ENCODE peak calls at places on chromosomes 4 and X, in ten cellular contexts. One of them, this sample, is unnamed.

GRCh38 chr4:142201041-142201440 is 564.7 kb downstream of the IL15 start:
- DNase-seq in fibroblast of gingiva: peak
- DNase-seq in Karpas-422: no peak
- DNase-seq in GM10248: no peak
- DNase-seq in stimulated activated naive B cell treated with anti-CD40 and anti-IgM and Interleukin-4, amounts not matched to agents 10 μg/mL and 1 μg/mL and 100 μg/mL, for 72 hours: no peak
- DNase-seq in left lung: no peak
- DNase-seq in endothelial cell: no peak
- DNase-seq in activated T-cell treated with anti-CD3 and anti-CD28 coated beads, Interleukin-2, amount 50 U/mL, for 72 hours: no peak
- DNase-seq in GM13977: no peak
- DNase-seq in tibial artery: no peak
- DNase-seq in this sample: no peak

GRCh38 chrX:134115270-134115669 is 121.7 kb upstream of the CCDC160 start:
- DNase-seq in fibroblast of gingiva: no peak
- DNase-seq in Karpas-422: no peak
- DNase-seq in GM10248: no peak
- DNase-seq in stimulated activated naive B cell treated with anti-CD40 and anti-IgM and Interleukin-4, amounts not matched to agents 10 μg/mL and 1 μg/mL and 100 μg/mL, for 72 hours: no peak
- DNase-seq in left lung: no peak
- DNase-seq in endothelial cell: no peak
- DNase-seq in activated T-cell treated with anti-CD3 and anti-CD28 coated beads, Interleukin-2, amount 50 U/mL, for 72 hours: no peak
- DNase-seq in GM13977: no peak
- DNase-seq in tibial artery: no peak
- DNase-seq in this sample: no peak

GRCh38 chr4:91502365-91502764 is 801.4 kb upstream of the GRID2 start:
- DNase-seq in fibroblast of gingiva: no peak
- DNase-seq in Karpas-422: peak
- DNase-seq in GM10248: no peak
- DNase-seq in stimulated activated naive B cell treated with anti-CD40 and anti-IgM and Interleukin-4, amounts not matched to agents 10 μg/mL and 1 μg/mL and 100 μg/mL, for 72 hours: no peak
- DNase-seq in left lung: no peak
- DNase-seq in endothelial cell: peak
- DNase-seq in activated T-cell treated with anti-CD3 and anti-CD28 coated beads, Interleukin-2, amount 50 U/mL, for 72 hours: no peak
- DNase-seq in GM13977: peak
- DNase-seq in tibial artery: no peak
- DNase-seq in this sample: no peak

GRCh38 chr4:118964891-118965411 is 76.3 kb downstream of the SYNPO2 start:
- DNase-seq in fibroblast of gingiva: peak
- DNase-seq in Karpas-422: no peak
- DNase-seq in GM10248: no peak
- DNase-seq in stimulated activated naive B cell treated with anti-CD40 and anti-IgM and Interleukin-4, amounts not matched to agents 10 μg/mL and 1 μg/mL and 100 μg/mL, for 72 hours: no peak
- DNase-seq in left lung: no peak
- DNase-seq in endothelial cell: no peak
- DNase-seq in activated T-cell treated with anti-CD3 and anti-CD28 coated beads, Interleukin-2, amount 50 U/mL, for 72 hours: no peak
- DNase-seq in GM13977: no peak
- DNase-seq in tibial artery: no peak
- DNase-seq in this sample: no peak

GRCh38 chr4:25551608-25552007 is 104.0 kb upstream of the SLC34A2 start:
- DNase-seq in fibroblast of gingiva: no peak
- DNase-seq in Karpas-422: peak
- DNase-seq in GM10248: no peak
- DNase-seq in stimulated activated naive B cell treated with anti-CD40 and anti-IgM and Interleukin-4, amounts not matched to agents 10 μg/mL and 1 μg/mL and 100 μg/mL, for 72 hours: no peak
- DNase-seq in left lung: peak
- DNase-seq in endothelial cell: no peak
- DNase-seq in activated T-cell treated with anti-CD3 and anti-CD28 coated beads, Interleukin-2, amount 50 U/mL, for 72 hours: no peak
- DNase-seq in GM13977: no peak
- DNase-seq in tibial artery: no peak
- DNase-seq in this sample: no peak

GRCh38 chr4:632926-633325 is 7.6 kb downstream of the PDE6B start:
- DNase-seq in fibroblast of gingiva: no peak
- DNase-seq in Karpas-422: no peak
- DNase-seq in GM10248: no peak
- DNase-seq in stimulated activated naive B cell treated with anti-CD40 and anti-IgM and Interleukin-4, amounts not matched to agents 10 μg/mL and 1 μg/mL and 100 μg/mL, for 72 hours: no peak
- DNase-seq in left lung: no peak
- DNase-seq in endothelial cell: no peak
- DNase-seq in activated T-cell treated with anti-CD3 and anti-CD28 coated beads, Interleukin-2, amount 50 U/mL, for 72 hours: no peak
- DNase-seq in GM13977: no peak
- DNase-seq in tibial artery: peak
- DNase-seq in this sample: no peak

GRCh38 chr4:4875611-4876010 is 16.1 kb downstream of the MSX1 start:
- DNase-seq in fibroblast of gingiva: no peak
- DNase-seq in Karpas-422: no peak
- DNase-seq in GM10248: no peak
- DNase-seq in stimulated activated naive B cell treated with anti-CD40 and anti-IgM and Interleukin-4, amounts not matched to agents 10 μg/mL and 1 μg/mL and 100 μg/mL, for 72 hours: no peak
- DNase-seq in left lung: no peak
- DNase-seq in endothelial cell: no peak
- DNase-seq in activated T-cell treated with anti-CD3 and anti-CD28 coated beads, Interleukin-2, amount 50 U/mL, for 72 hours: no peak
- DNase-seq in GM13977: no peak
- DNase-seq in tibial artery: no peak
- DNase-seq in this sample: no peak

GRCh38 chr4:20895988-20896387 is 195.7 kb downstream of the PACRGL start:
- DNase-seq in fibroblast of gingiva: no peak
- DNase-seq in Karpas-422: no peak
- DNase-seq in GM10248: no peak
- DNase-seq in stimulated activated naive B cell treated with anti-CD40 and anti-IgM and Interleukin-4, amounts not matched to agents 10 μg/mL and 1 μg/mL and 100 μg/mL, for 72 hours: no peak
- DNase-seq in left lung: no peak
- DNase-seq in endothelial cell: no peak
- DNase-seq in activated T-cell treated with anti-CD3 and anti-CD28 coated beads, Interleukin-2, amount 50 U/mL, for 72 hours: no peak
- DNase-seq in GM13977: no peak
- DNase-seq in tibial artery: no peak
- DNase-seq in this sample: no peak

GRCh38 chr4:2258091-2259035 is 3.5 kb downstream of the MXD4 start:
- DNase-seq in fibroblast of gingiva: no peak
- DNase-seq in Karpas-422: no peak
- DNase-seq in GM10248: no peak
- DNase-seq in stimulated activated naive B cell treated with anti-CD40 and anti-IgM and Interleukin-4, amounts not matched to agents 10 μg/mL and 1 μg/mL and 100 μg/mL, for 72 hours: no peak
- DNase-seq in left lung: peak
- DNase-seq in endothelial cell: peak
- DNase-seq in activated T-cell treated with anti-CD3 and anti-CD28 coated beads, Interleukin-2, amount 50 U/mL, for 72 hours: no peak
- DNase-seq in GM13977: no peak
- DNase-seq in tibial artery: peak
- DNase-seq in this sample: no peak

GRCh38 chr4:73019462-73020047 is 50.0 kb downstream of the COX18 start:
- DNase-seq in fibroblast of gingiva: peak
- DNase-seq in Karpas-422: peak
- DNase-seq in GM10248: peak
- DNase-seq in stimulated activated naive B cell treated with anti-CD40 and anti-IgM and Interleukin-4, amounts not matched to agents 10 μg/mL and 1 μg/mL and 100 μg/mL, for 72 hours: no peak
- DNase-seq in left lung: no peak
- DNase-seq in endothelial cell: peak
- DNase-seq in activated T-cell treated with anti-CD3 and anti-CD28 coated beads, Interleukin-2, amount 50 U/mL, for 72 hours: peak
- DNase-seq in GM13977: peak
- DNase-seq in tibial artery: no peak
- DNase-seq in this sample: peak

GRCh38 chrX:24646745-24647182 is 383 bp downstream of the PCYT1B start:
- DNase-seq in fibroblast of gingiva: no peak
- DNase-seq in Karpas-422: no peak
- DNase-seq in GM10248: no peak
- DNase-seq in stimulated activated naive B cell treated with anti-CD40 and anti-IgM and Interleukin-4, amounts not matched to agents 10 μg/mL and 1 μg/mL and 100 μg/mL, for 72 hours: no peak
- DNase-seq in left lung: no peak
- DNase-seq in endothelial cell: no peak
- DNase-seq in activated T-cell treated with anti-CD3 and anti-CD28 coated beads, Interleukin-2, amount 50 U/mL, for 72 hours: no peak
- DNase-seq in GM13977: no peak
- DNase-seq in tibial artery: no peak
- DNase-seq in this sample: no peak

GRCh38 chr4:125639182-125639621 is 324.4 kb downstream of the FAT4 start:
- DNase-seq in fibroblast of gingiva: peak
- DNase-seq in Karpas-422: no peak
- DNase-seq in GM10248: no peak
- DNase-seq in stimulated activated naive B cell treated with anti-CD40 and anti-IgM and Interleukin-4, amounts not matched to agents 10 μg/mL and 1 μg/mL and 100 μg/mL, for 72 hours: no peak
- DNase-seq in left lung: no peak
- DNase-seq in endothelial cell: no peak
- DNase-seq in activated T-cell treated with anti-CD3 and anti-CD28 coated beads, Interleukin-2, amount 50 U/mL, for 72 hours: no peak
- DNase-seq in GM13977: no peak
- DNase-seq in tibial artery: no peak
- DNase-seq in this sample: no peak

GRCh38 chr4:5474756-5475155 is 233.6 kb downstream of the EVC2 start:
- DNase-seq in fibroblast of gingiva: no peak
- DNase-seq in Karpas-422: peak
- DNase-seq in GM10248: no peak
- DNase-seq in stimulated activated naive B cell treated with anti-CD40 and anti-IgM and Interleukin-4, amounts not matched to agents 10 μg/mL and 1 μg/mL and 100 μg/mL, for 72 hours: no peak
- DNase-seq in left lung: no peak
- DNase-seq in endothelial cell: no peak
- DNase-seq in activated T-cell treated with anti-CD3 and anti-CD28 coated beads, Interleukin-2, amount 50 U/mL, for 72 hours: no peak
- DNase-seq in GM13977: no peak
- DNase-seq in tibial artery: peak
- DNase-seq in this sample: no peak

GRCh38 chr4:98626350-98626749 is 32.1 kb downstream of the TSPAN5 start:
- DNase-seq in fibroblast of gingiva: peak
- DNase-seq in Karpas-422: no peak
- DNase-seq in GM10248: no peak
- DNase-seq in stimulated activated naive B cell treated with anti-CD40 and anti-IgM and Interleukin-4, amounts not matched to agents 10 μg/mL and 1 μg/mL and 100 μg/mL, for 72 hours: no peak
- DNase-seq in left lung: peak
- DNase-seq in endothelial cell: no peak
- DNase-seq in activated T-cell treated with anti-CD3 and anti-CD28 coated beads, Interleukin-2, amount 50 U/mL, for 72 hours: no peak
- DNase-seq in GM13977: no peak
- DNase-seq in tibial artery: peak
- DNase-seq in this sample: no peak

GRCh38 chrX:9542765-9543119 is 77.9 kb downstream of the TBL1X start:
- DNase-seq in fibroblast of gingiva: no peak
- DNase-seq in Karpas-422: no peak
- DNase-seq in GM10248: no peak
- DNase-seq in stimulated activated naive B cell treated with anti-CD40 and anti-IgM and Interleukin-4, amounts not matched to agents 10 μg/mL and 1 μg/mL and 100 μg/mL, for 72 hours: no peak
- DNase-seq in left lung: no peak
- DNase-seq in endothelial cell: no peak
- DNase-seq in activated T-cell treated with anti-CD3 and anti-CD28 coated beads, Interleukin-2, amount 50 U/mL, for 72 hours: no peak
- DNase-seq in GM13977: no peak
- DNase-seq in tibial artery: no peak
- DNase-seq in this sample: peak

GRCh38 chr4:57109530-57109846 is 697 bp downstream of the IGFBP7 start:
- DNase-seq in fibroblast of gingiva: no peak
- DNase-seq in Karpas-422: no peak
- DNase-seq in GM10248: no peak
- DNase-seq in stimulated activated naive B cell treated with anti-CD40 and anti-IgM and Interleukin-4, amounts not matched to agents 10 μg/mL and 1 μg/mL and 100 μg/mL, for 72 hours: no peak
- DNase-seq in left lung: no peak
- DNase-seq in endothelial cell: no peak
- DNase-seq in activated T-cell treated with anti-CD3 and anti-CD28 coated beads, Interleukin-2, amount 50 U/mL, for 72 hours: no peak
- DNase-seq in GM13977: no peak
- DNase-seq in tibial artery: no peak
- DNase-seq in this sample: no peak

This sample was measured in NCI-H2029 treated with DMSO at 0.1 percent for 48 hours.